ENCODE peak calls at places on chromosomes 12 and 14, in six cellular contexts. One of them, this sample, is unnamed.

GRCh38 chr12:2273288-2273687 is 220.5 kb downstream of the CACNA1C start:
- DNase-seq in Calu3: no peak
- DNase-seq in naive thymus-derived CD4-positive, alpha-beta T cell: no peak
- DNase-seq in EL: peak
- DNase-seq in endodermal cell: peak
- DNase-seq in NCI-H748 treated with DMSO at 0.1 percent for 48 hours: no peak
- DNase-seq in this sample: no peak

GRCh38 chr14:76926521-76927251 is 100.5 kb downstream of the LRRC74A start:
- DNase-seq in Calu3: no peak
- DNase-seq in naive thymus-derived CD4-positive, alpha-beta T cell: no peak
- DNase-seq in EL: no peak
- DNase-seq in endodermal cell: peak
- DNase-seq in NCI-H748 treated with DMSO at 0.1 percent for 48 hours: peak
- DNase-seq in this sample: no peak

GRCh38 chr14:36666416-36667206 is 5.0 kb downstream of the PAX9 start:
- DNase-seq in Calu3: no peak
- DNase-seq in naive thymus-derived CD4-positive, alpha-beta T cell: no peak
- DNase-seq in EL: no peak
- DNase-seq in endodermal cell: peak
- DNase-seq in NCI-H748 treated with DMSO at 0.1 percent for 48 hours: no peak
- DNase-seq in this sample: no peak

GRCh38 chr12:2229661-2230539 is 177.1 kb downstream of the CACNA1C start:
- DNase-seq in Calu3: no peak
- DNase-seq in naive thymus-derived CD4-positive, alpha-beta T cell: no peak
- DNase-seq in EL: no peak
- DNase-seq in endodermal cell: peak
- DNase-seq in NCI-H748 treated with DMSO at 0.1 percent for 48 hours: no peak
- DNase-seq in this sample: no peak

GRCh38 chr14:44895716-44896115 is 66.0 kb downstream of the KLHL28 start:
- DNase-seq in Calu3: no peak
- DNase-seq in naive thymus-derived CD4-positive, alpha-beta T cell: no peak
- DNase-seq in EL: peak
- DNase-seq in endodermal cell: no peak
- DNase-seq in NCI-H748 treated with DMSO at 0.1 percent for 48 hours: no peak
- DNase-seq in this sample: peak

GRCh38 chr12:77591959-77592358 is 238.7 kb upstream of the NAV3 start:
- DNase-seq in Calu3: no peak
- DNase-seq in naive thymus-derived CD4-positive, alpha-beta T cell: no peak
- DNase-seq in EL: no peak
- DNase-seq in endodermal cell: peak
- DNase-seq in NCI-H748 treated with DMSO at 0.1 percent for 48 hours: peak
- DNase-seq in this sample: no peak

GRCh38 chr12:21453312-21453852 is 15.9 kb downstream of the PYROXD1 start:
- DNase-seq in Calu3: no peak
- DNase-seq in naive thymus-derived CD4-positive, alpha-beta T cell: no peak
- DNase-seq in EL: no peak
- DNase-seq in endodermal cell: no peak
- DNase-seq in NCI-H748 treated with DMSO at 0.1 percent for 48 hours: no peak
- DNase-seq in this sample: no peak

GRCh38 chr12:54299515-54300266 is 1.1 kb downstream of the NFE2 start:
- DNase-seq in Calu3: no peak
- DNase-seq in naive thymus-derived CD4-positive, alpha-beta T cell: no peak
- DNase-seq in EL: peak
- DNase-seq in endodermal cell: no peak
- DNase-seq in NCI-H748 treated with DMSO at 0.1 percent for 48 hours: no peak
- DNase-seq in this sample: peak

GRCh38 chr12:117202033-117202432 is 11.8 kb upstream of the FBXO21 start:
- DNase-seq in Calu3: no peak
- DNase-seq in naive thymus-derived CD4-positive, alpha-beta T cell: no peak
- DNase-seq in EL: no peak
- DNase-seq in endodermal cell: no peak
- DNase-seq in NCI-H748 treated with DMSO at 0.1 percent for 48 hours: no peak
- DNase-seq in this sample: no peak

GRCh38 chr14:51650721-51651387 is 856 bp upstream of the FRMD6 start:
- DNase-seq in Calu3: peak
- DNase-seq in naive thymus-derived CD4-positive, alpha-beta T cell: no peak
- DNase-seq in EL: peak
- DNase-seq in endodermal cell: peak
- DNase-seq in NCI-H748 treated with DMSO at 0.1 percent for 48 hours: no peak
- DNase-seq in this sample: no peak

GRCh38 chr14:88625671-88626070 is 62.8 kb downstream of the ZC3H14 start:
- DNase-seq in Calu3: no peak
- DNase-seq in naive thymus-derived CD4-positive, alpha-beta T cell: no peak
- DNase-seq in EL: no peak
- DNase-seq in endodermal cell: no peak
- DNase-seq in NCI-H748 treated with DMSO at 0.1 percent for 48 hours: no peak
- DNase-seq in this sample: no peak

GRCh38 chr12:71556881-71557280 is 106.8 kb downstream of the ZFC3H1 start:
- DNase-seq in Calu3: peak
- DNase-seq in naive thymus-derived CD4-positive, alpha-beta T cell: no peak
- DNase-seq in EL: peak
- DNase-seq in endodermal cell: peak
- DNase-seq in NCI-H748 treated with DMSO at 0.1 percent for 48 hours: no peak
- DNase-seq in this sample: peak

GRCh38 chr12:96617178-96617577 is 127.8 kb downstream of the CFAP54 start:
- DNase-seq in Calu3: no peak
- DNase-seq in naive thymus-derived CD4-positive, alpha-beta T cell: no peak
- DNase-seq in EL: no peak
- DNase-seq in endodermal cell: peak
- DNase-seq in NCI-H748 treated with DMSO at 0.1 percent for 48 hours: no peak
- DNase-seq in this sample: peak

GRCh38 chr12:26396402-26396801 is 201.0 kb downstream of the SSPN start:
- DNase-seq in Calu3: no peak
- DNase-seq in naive thymus-derived CD4-positive, alpha-beta T cell: no peak
- DNase-seq in EL: no peak
- DNase-seq in endodermal cell: no peak
- DNase-seq in NCI-H748 treated with DMSO at 0.1 percent for 48 hours: no peak
- DNase-seq in this sample: no peak

GRCh38 chr14:52876806-52877205 is 74.0 kb downstream of the FERMT2 start:
- DNase-seq in Calu3: no peak
- DNase-seq in naive thymus-derived CD4-positive, alpha-beta T cell: no peak
- DNase-seq in EL: peak
- DNase-seq in endodermal cell: no peak
- DNase-seq in NCI-H748 treated with DMSO at 0.1 percent for 48 hours: no peak
- DNase-seq in this sample: no peak

GRCh38 chr14:96238676-96239075 is 17.3 kb upstream of the BDKRB1 start:
- DNase-seq in Calu3: no peak
- DNase-seq in naive thymus-derived CD4-positive, alpha-beta T cell: no peak
- DNase-seq in EL: no peak
- DNase-seq in endodermal cell: no peak
- DNase-seq in NCI-H748 treated with DMSO at 0.1 percent for 48 hours: no peak
- DNase-seq in this sample: no peak

GRCh38 chr14:85602366-85602765 is 72.4 kb downstream of the FLRT2 start:
- DNase-seq in Calu3: no peak
- DNase-seq in naive thymus-derived CD4-positive, alpha-beta T cell: no peak
- DNase-seq in EL: no peak
- DNase-seq in endodermal cell: no peak
- DNase-seq in NCI-H748 treated with DMSO at 0.1 percent for 48 hours: no peak
- DNase-seq in this sample: no peak

This sample was measured in M059J.